ENCODE peak calls at places on chromosomes 6 and 20, in six cellular contexts. B is hepatocyte, M is GM23338, A is MM.1S, P is endothelial cell of umbilical vein, E is neural progenitor cell. G is an unnamed sample.

GRCh38 chr6:27668442-27669275 is 195.8 kb upstream of the ZNF184 start:
- DNase-seq in B (peak; percentile 79), M (peak; percentile 88), A (peak; percentile 37), P (peak; percentile 44), E (peak; percentile 74), G (peak; percentile 93)

GRCh38 chr6:3929281-3929798 is 80.2 kb downstream of the FAM50B start:
- DNase-seq in B (no peak), M (no peak), A (no peak), P (no peak), E (no peak), G (no peak)

GRCh38 chr6:107603029-107603428 is 113.1 kb downstream of the SOBP start:
- DNase-seq in B (no peak), M (no peak), A (no peak), P (no peak), E (no peak), G (no peak)

GRCh38 chr6:92201618-92202017 is 1217.7 kb downstream of the EPHA7 start:
- DNase-seq in B (no peak), M (no peak), A (no peak), P (no peak), E (no peak), G (no peak)

GRCh38 chr20:32327087-32327681 is 30.9 kb upstream of the ASXL1 start:
- DNase-seq in B (peak; percentile 78), M (no peak), A (no peak), P (peak; percentile 71), E (no peak), G (no peak)

GRCh38 chr6:142378138-142378875 is 76.5 kb downstream of the ADGRG6 start:
- DNase-seq in B (peak; percentile 40), M (peak; percentile 16), A (no peak), P (peak; percentile 96), E (no peak), G (peak; percentile 85)

GRCh38 chr20:24942679-24943078 is 6.4 kb upstream of the CST7 start:
- DNase-seq in B (no peak), M (no peak), A (no peak), P (no peak), E (no peak), G (no peak)

GRCh38 chr20:50652702-50653294 is 38.5 kb downstream of the RIPOR3 start:
- DNase-seq in B (no peak), M (no peak), A (no peak), P (no peak), E (no peak), G (peak; percentile 37)

GRCh38 chr6:17705778-17706579 is 746 bp downstream of the NUP153 start:
- DNase-seq in B (peak; percentile 75), M (peak; percentile 74), A (peak; percentile 91), P (peak; percentile 70), E (peak; percentile 86), G (peak; percentile 65)

DNA sequence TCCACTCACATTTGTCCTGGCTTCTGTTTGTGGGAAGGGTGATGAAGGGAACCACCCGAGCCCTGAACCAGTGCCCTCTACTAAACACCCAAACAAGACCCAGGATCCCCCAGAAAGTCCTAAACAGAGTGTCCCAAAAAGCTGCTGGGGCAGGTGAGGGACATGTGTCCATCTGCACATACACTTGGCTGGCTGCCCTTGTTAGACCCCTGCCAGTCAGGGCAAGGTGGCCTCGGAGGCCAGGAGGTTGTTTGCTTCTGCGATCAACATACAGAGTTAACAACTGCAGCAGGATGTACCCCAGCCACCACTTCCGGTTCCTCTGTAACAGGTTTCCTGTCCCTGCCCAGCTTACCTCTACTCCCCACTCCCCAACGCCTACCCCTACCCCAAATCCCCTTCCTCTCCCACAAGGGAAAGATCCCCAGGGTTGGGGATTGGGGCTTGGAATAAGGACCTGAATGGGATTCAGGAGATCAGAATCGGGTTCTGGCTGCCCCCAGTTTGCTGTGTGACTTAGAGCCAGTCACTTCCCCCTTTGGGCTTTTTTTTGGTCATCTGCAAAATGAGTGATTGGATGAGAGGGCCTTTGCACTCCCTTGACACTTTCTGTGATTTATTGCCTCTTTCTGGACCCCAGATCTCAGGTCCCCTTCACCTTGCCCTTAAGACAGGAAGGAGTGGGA is 13.9 kb downstream of the DEF6 start:
- DNase-seq in B (no peak), M (no peak), A (no peak), P (no peak), E (no peak), G (no peak)
- H3K4me1 ChIP-seq in B (no peaks in the 10 kb centered on the region), M (no peaks in the 10 kb centered on the region), A (peaks cover 26% of the 10 kb centered on the region), P (peaks cover 6% of the 10 kb centered on the region), E (peaks cover 5% of the 10 kb centered on the region), G (no peaks in the 10 kb centered on the region)

GRCh38 chr20:61253640-61254511 is 1.8 kb downstream of the CDH4 start:
- DNase-seq in B (peak; percentile 23), M (peak; percentile 60), A (no peak), P (no peak), E (peak; percentile 62), G (no peak)
- TF ChIP-seq EZH2 in B (peak; percentile 46), M (peak; percentile 74), A (no peak), P (no peak), E (peak; percentile 52), G (no peak)

DNA sequence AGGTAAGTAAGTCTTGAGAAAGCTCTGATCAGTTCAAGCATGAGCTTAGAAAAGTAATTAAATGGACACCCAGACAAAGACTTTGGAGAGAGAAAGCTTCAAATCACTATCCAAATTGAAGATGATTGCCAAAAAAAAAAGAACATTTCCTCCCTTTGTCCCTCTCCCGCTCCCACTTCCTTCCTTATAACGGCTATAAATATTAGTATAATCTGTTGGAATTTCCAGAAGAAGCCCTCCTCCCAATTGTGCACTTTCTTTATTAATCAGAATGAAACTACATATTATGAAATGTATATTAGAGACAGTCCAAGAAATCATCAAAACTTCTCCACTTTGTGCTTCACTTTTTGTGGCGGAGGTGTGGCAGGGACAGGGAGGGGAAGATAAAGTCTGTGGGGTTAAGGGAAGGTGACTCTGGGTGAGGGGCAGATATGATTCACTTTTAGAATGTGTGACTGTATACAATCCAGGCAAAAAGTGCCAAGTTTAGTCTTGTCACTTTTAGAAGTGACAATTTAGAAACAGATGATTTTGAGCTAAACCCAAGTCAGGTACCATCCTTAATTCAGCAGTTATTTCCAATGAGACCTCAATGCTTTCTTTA is 195.0 kb upstream of the MARCKS start:
- DNase-seq in B (no peak), M (no peak), A (no peak), P (peak; percentile 44), E (no peak), G (no peak)
- H2AFZ ChIP-seq in B (no peak overlapping the region), M (no peak overlapping the region), A (no peak overlapping the region), P (peak overlapping the region; percentile 61), E (no peak overlapping the region), G (no peak overlapping the region)

DNA sequence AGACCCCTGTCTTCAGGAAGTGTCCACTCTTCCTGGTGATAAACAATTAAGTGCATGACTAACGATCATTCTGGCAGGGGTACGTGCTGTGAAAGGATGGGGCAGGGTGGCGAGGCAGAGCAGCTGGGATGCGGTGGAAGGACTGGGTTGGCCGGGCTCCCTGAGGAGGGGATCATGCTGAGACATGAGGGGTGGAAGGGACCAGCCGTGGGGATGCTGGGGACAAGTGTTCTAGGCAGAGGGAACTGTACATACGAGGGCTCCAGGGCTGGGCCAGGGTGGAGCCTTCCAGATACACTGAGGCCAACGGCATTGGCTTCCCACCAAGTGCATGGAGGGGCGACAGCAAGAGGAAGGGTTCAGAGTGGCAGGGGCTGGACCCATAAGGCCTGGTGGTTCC is 65.7 kb upstream of the SIRPA start:
- DNase-seq in B (no peak), M (no peak), A (no peak), P (no peak), E (no peak), G (no peak)
- H3K4me1 ChIP-seq in B (no peaks in the 10 kb centered on the region), M (no peaks in the 10 kb centered on the region), A (no peaks in the 10 kb centered on the region), P (peaks cover 23% of the 10 kb centered on the region), E (peaks cover 7% of the 10 kb centered on the region), G (peaks cover 31% of the 10 kb centered on the region)

GRCh38 chr6:43200541-43200940 is 18.5 kb downstream of the CUL9 start:
- DNase-seq in B (no peak), M (no peak), A (no peak), P (no peak), E (no peak), G (no peak)
- TF ChIP-seq EZH2 in B (no peak), M (no peak), A (no peak), P (no peak), E (no peak), G (no peak)